ENCODE peak calls at places on chromosomes 4 and X, in four cellular contexts. One of them, this sample, is unnamed.

GRCh38 chrX:148771440-148771839 is 271.0 kb downstream of the AFF2 start:
- DNase-seq in tibial nerve: no peak
- DNase-seq in SK-N-SH: no peak
- DNase-seq in suprapubic skin: no peak
- DNase-seq in this sample: no peak

GRCh38 chrX:140157611-140158010 is 192.3 kb upstream of the CXorf66 start:
- DNase-seq in tibial nerve: no peak
- DNase-seq in SK-N-SH: no peak
- DNase-seq in suprapubic skin: no peak
- DNase-seq in this sample: no peak

GRCh38 chr4:15781427-15782095 is 3.4 kb downstream of the CD38 start:
- DNase-seq in tibial nerve: no peak
- DNase-seq in SK-N-SH: no peak
- DNase-seq in suprapubic skin: no peak
- DNase-seq in this sample: no peak

GRCh38 chr4:165814256-165815010 is 58.6 kb upstream of the TLL1 start:
- DNase-seq in tibial nerve: no peak
- DNase-seq in SK-N-SH: no peak
- DNase-seq in suprapubic skin: no peak
- DNase-seq in this sample: no peak

GRCh38 chr4:118373614-118374255 is 20.9 kb upstream of the PRSS12 start:
- DNase-seq in tibial nerve: no peak
- DNase-seq in SK-N-SH: no peak
- DNase-seq in suprapubic skin: no peak
- DNase-seq in this sample: no peak

GRCh38 chr4:173231916-173232315 is 63.3 kb downstream of the GALNT7 start:
- DNase-seq in tibial nerve: no peak
- DNase-seq in SK-N-SH: no peak
- DNase-seq in suprapubic skin: no peak
- DNase-seq in this sample: no peak

GRCh38 chrX:135651647-135652295 is 61.7 kb upstream of the CT45A1 start:
- DNase-seq in tibial nerve: no peak
- DNase-seq in SK-N-SH: no peak
- DNase-seq in suprapubic skin: no peak
- DNase-seq in this sample: no peak

GRCh38 chr4:74278490-74278889 is 29.8 kb upstream of the EPGN start:
- DNase-seq in tibial nerve: no peak
- DNase-seq in SK-N-SH: no peak
- DNase-seq in suprapubic skin: no peak
- DNase-seq in this sample: no peak

GRCh38 chr4:105348719-105349118 is 125.1 kb downstream of the PPA2 start:
- DNase-seq in tibial nerve: no peak
- DNase-seq in SK-N-SH: no peak
- DNase-seq in suprapubic skin: no peak
- DNase-seq in this sample: no peak

GRCh38 chrX:154349359-154349935 is 25.0 kb downstream of the FLNA start:
- DNase-seq in tibial nerve: no peak
- DNase-seq in SK-N-SH: no peak
- DNase-seq in suprapubic skin: no peak
- DNase-seq in this sample: peak; percentile 27

GRCh38 chrX:54494166-54494969 is 1.7 kb downstream of the FGD1 start:
- DNase-seq in tibial nerve: no peak
- DNase-seq in SK-N-SH: no peak
- DNase-seq in suprapubic skin: no peak
- DNase-seq in this sample: no peak

GRCh38 chr4:158821228-158822009 is 52.6 kb downstream of the FNIP2 start:
- DNase-seq in tibial nerve: no peak
- DNase-seq in SK-N-SH: no peak
- DNase-seq in suprapubic skin: no peak
- DNase-seq in this sample: no peak

GRCh38 chr4:30717208-30718020 is 2.8 kb upstream of the PCDH7 start:
- DNase-seq in tibial nerve: no peak
- DNase-seq in SK-N-SH: peak; percentile 42
- DNase-seq in suprapubic skin: no peak
- DNase-seq in this sample: peak; percentile 16

GRCh38 chr4:106277140-106277680 is 38.8 kb downstream of the TBCK start:
- DNase-seq in tibial nerve: no peak
- DNase-seq in SK-N-SH: no peak
- DNase-seq in suprapubic skin: no peak
- DNase-seq in this sample: no peak

GRCh38 chrX:53332204-53332603 is 50.8 kb upstream of the IQSEC2 start:
- DNase-seq in tibial nerve: no peak
- DNase-seq in SK-N-SH: no peak
- DNase-seq in suprapubic skin: no peak
- DNase-seq in this sample: no peak

GRCh38 chrX:154357205-154357604 is 17.2 kb downstream of the FLNA start:
- DNase-seq in tibial nerve: no peak
- DNase-seq in SK-N-SH: no peak
- DNase-seq in suprapubic skin: no peak
- DNase-seq in this sample: no peak

GRCh38 chrX:129981752-129982299 is 609 bp upstream of the BCORL1 start:
- DNase-seq in tibial nerve: no peak
- DNase-seq in SK-N-SH: peak; percentile 50
- DNase-seq in suprapubic skin: no peak
- DNase-seq in this sample: no peak

GRCh38 chr4:94457692-94458106 is 6.0 kb downstream of the PDLIM5 start:
- DNase-seq in tibial nerve: no peak
- DNase-seq in SK-N-SH: peak; percentile 12
- DNase-seq in suprapubic skin: no peak
- DNase-seq in this sample: no peak

GRCh38 chr4:10640535-10641159 is 43.9 kb downstream of the CLNK start:
- DNase-seq in tibial nerve: peak; percentile 9
- DNase-seq in SK-N-SH: no peak
- DNase-seq in suprapubic skin: no peak
- DNase-seq in this sample: no peak

GRCh38 chr4:7414046-7414445 is 20.7 kb downstream of the PSAPL1 start:
- DNase-seq in tibial nerve: no peak
- DNase-seq in SK-N-SH: peak; percentile 5
- DNase-seq in suprapubic skin: peak; percentile 71
- DNase-seq in this sample: no peak

GRCh38 chrX:101552714-101553113 is 2.4 kb downstream of the ARMCX1 start:
- DNase-seq in tibial nerve: no peak
- DNase-seq in SK-N-SH: no peak
- DNase-seq in suprapubic skin: no peak
- DNase-seq in this sample: no peak

GRCh38 chr4:173477016-173477415 is 53.0 kb downstream of the HAND2 start:
- DNase-seq in tibial nerve: no peak
- DNase-seq in SK-N-SH: no peak
- DNase-seq in suprapubic skin: no peak
- DNase-seq in this sample: no peak

GRCh38 chr4:166538491-166539005 is 665.5 kb downstream of the TLL1 start:
- DNase-seq in tibial nerve: no peak
- DNase-seq in SK-N-SH: no peak
- DNase-seq in suprapubic skin: no peak
- DNase-seq in this sample: no peak

GRCh38 chr4:166042510-166043055 is 169.5 kb downstream of the TLL1 start:
- DNase-seq in tibial nerve: no peak
- DNase-seq in SK-N-SH: no peak
- DNase-seq in suprapubic skin: no peak
- DNase-seq in this sample: no peak

GRCh38 chrX:131741103-131741581 is 197.3 kb downstream of the OR13H1 start:
- DNase-seq in tibial nerve: no peak
- DNase-seq in SK-N-SH: peak; percentile 48
- DNase-seq in suprapubic skin: no peak
- DNase-seq in this sample: peak; percentile 92

GRCh38 chrX:113400193-113400704 is 559.6 kb upstream of the AMOT start:
- DNase-seq in tibial nerve: no peak
- DNase-seq in SK-N-SH: no peak
- DNase-seq in suprapubic skin: no peak
- DNase-seq in this sample: no peak

GRCh38 chr4:17356926-17357325 is 155.0 kb downstream of the QDPR start:
- DNase-seq in tibial nerve: no peak
- DNase-seq in SK-N-SH: no peak
- DNase-seq in suprapubic skin: no peak
- DNase-seq in this sample: no peak

GRCh38 chr4:114277690-114278089 is 298.2 kb upstream of the ARSJ start:
- DNase-seq in tibial nerve: no peak
- DNase-seq in SK-N-SH: no peak
- DNase-seq in suprapubic skin: no peak
- DNase-seq in this sample: no peak

GRCh38 chrX:105745863-105746262 is 76.5 kb upstream of the NRK start:
- DNase-seq in tibial nerve: no peak
- DNase-seq in SK-N-SH: no peak
- DNase-seq in suprapubic skin: no peak
- DNase-seq in this sample: no peak

GRCh38 chrX:64151911-64152310 is 53.6 kb downstream of the AMER1 start:
- DNase-seq in tibial nerve: no peak
- DNase-seq in SK-N-SH: no peak
- DNase-seq in suprapubic skin: no peak
- DNase-seq in this sample: no peak

GRCh38 chrX:64152857-64153256 is 52.7 kb downstream of the AMER1 start:
- DNase-seq in tibial nerve: no peak
- DNase-seq in SK-N-SH: no peak
- DNase-seq in suprapubic skin: no peak
- DNase-seq in this sample: no peak

GRCh38 chrX:64150775-64151174 is 54.7 kb downstream of the AMER1 start:
- DNase-seq in tibial nerve: no peak
- DNase-seq in SK-N-SH: no peak
- DNase-seq in suprapubic skin: no peak
- DNase-seq in this sample: no peak
- H3K9me3 ChIP-seq in tibial nerve: no peaks in the 10 kb centered on the region
- H3K9me3 ChIP-seq in SK-N-SH: no peaks in the 10 kb centered on the region
- H3K9me3 ChIP-seq in suprapubic skin: no peaks in the 10 kb centered on the region
- H3K9me3 ChIP-seq in this sample: no peaks in the 10 kb centered on the region

DNA sequence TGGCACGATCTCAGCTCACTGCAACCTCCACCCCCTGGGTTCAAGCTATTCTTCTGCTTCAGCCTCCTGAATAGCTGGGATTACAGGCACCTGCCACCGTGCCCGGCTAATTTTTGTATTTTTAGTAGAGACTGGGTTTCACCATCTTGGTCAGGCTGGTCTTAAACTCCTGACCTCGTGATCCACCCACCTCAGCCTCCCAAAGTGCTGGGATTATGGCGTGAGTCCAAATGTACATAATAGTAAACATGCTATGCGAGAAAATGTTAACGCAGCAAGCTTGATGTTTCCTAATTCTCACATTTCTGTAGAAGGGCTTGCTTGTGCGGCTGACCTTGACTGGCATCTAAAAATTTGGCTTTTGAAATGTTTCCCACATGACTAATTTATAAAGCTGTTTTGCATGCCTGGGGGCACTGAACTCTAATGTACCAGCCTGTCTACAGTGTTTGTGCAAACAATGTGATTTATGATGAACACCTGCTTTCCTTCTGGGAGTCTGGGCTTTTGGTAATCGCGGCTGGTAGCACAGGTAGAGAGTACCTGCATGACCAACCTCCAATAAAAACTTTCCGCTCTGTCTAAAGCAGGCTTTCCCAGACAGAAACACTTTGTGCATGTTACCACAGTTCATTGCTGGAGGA is 216.8 kb downstream of the IL15 start:
- DNase-seq in tibial nerve: no peak
- DNase-seq in SK-N-SH: no peak
- DNase-seq in suprapubic skin: no peak
- DNase-seq in this sample: no peak
- TF ChIP-seq EP300 in tibial nerve: no peak
- TF ChIP-seq EP300 in SK-N-SH: no peak
- TF ChIP-seq EP300 in suprapubic skin: no peak
- TF ChIP-seq EP300 in this sample: no peak

DNA sequence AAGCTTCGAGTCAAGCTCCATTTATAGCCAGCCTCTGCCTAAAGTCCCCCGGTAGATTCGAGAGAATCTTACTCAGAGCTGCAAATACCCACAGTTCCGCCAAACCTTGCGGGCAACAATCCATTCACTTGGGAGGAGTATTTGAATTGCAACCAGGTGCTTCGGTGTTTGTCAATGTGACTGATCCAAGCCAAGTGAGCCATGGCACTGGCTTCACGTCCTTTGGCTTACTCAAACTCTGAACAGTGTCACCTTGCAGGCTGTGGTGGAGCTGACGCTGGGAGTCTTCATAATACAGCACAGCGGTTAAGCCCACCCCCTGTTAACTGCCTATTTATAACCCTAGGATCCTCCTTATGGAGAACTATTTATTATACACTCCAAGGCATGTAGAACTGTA is 11.2 kb downstream of the CD40LG start:
- DNase-seq in tibial nerve: no peak
- DNase-seq in SK-N-SH: no peak
- DNase-seq in suprapubic skin: no peak
- DNase-seq in this sample: no peak
- H3K9me3 ChIP-seq in tibial nerve: no peaks in the 10 kb centered on the region
- H3K9me3 ChIP-seq in SK-N-SH: no peaks in the 10 kb centered on the region
- H3K9me3 ChIP-seq in suprapubic skin: no peaks in the 10 kb centered on the region
- H3K9me3 ChIP-seq in this sample: no peaks in the 10 kb centered on the region

DNA sequence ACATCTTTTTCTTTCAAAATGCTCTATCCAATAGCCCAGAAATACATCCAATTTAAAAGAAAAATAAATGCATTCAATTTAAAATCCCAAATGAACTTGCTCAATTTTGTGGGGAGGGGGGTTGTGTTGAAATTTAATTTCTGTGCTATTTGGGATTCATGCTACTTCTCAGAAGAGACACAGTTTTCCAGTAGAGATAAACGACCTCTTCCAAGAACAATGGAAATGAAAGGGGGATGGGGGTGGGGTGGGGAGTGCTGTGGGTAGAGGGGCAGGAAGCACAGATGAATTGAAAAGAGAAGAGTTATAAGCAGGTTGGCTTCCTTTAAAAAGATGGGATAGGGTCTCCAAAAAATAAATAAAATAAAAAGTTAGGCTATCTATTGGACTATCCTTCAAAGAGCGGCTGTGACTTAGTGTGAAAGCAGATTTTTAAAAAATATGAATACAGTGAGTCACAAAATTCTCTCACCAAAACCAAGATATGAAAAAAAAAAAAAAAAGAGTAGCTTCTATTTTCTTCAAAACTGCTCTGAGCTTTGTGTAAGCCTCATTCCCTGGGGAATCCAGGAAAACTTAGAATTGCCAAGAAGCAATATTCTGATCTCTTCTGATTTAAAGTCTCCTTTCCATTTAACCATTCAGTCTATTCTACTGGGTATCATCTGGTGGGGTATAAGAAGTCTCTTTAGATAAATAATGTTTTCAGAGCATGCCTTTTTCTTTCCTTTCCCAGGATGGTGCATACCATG is 324.3 kb downstream of the PTTG2 start:
- DNase-seq in tibial nerve: no peak
- DNase-seq in SK-N-SH: no peak
- DNase-seq in suprapubic skin: no peak
- DNase-seq in this sample: no peak
- TF ChIP-seq EP300 in tibial nerve: no peak
- TF ChIP-seq EP300 in SK-N-SH: no peak
- TF ChIP-seq EP300 in suprapubic skin: no peak
- TF ChIP-seq EP300 in this sample: no peak

GRCh38 chr4:49221209-49221608 is 235.1 kb downstream of the CWH43 start:
- DNase-seq in tibial nerve: no peak
- DNase-seq in SK-N-SH: no peak
- DNase-seq in suprapubic skin: no peak
- DNase-seq in this sample: no peak
- H3K9me3 ChIP-seq in tibial nerve: no peaks in the 10 kb centered on the region
- H3K9me3 ChIP-seq in SK-N-SH: no peaks in the 10 kb centered on the region
- H3K9me3 ChIP-seq in suprapubic skin: no peaks in the 10 kb centered on the region
- H3K9me3 ChIP-seq in this sample: no peaks in the 10 kb centered on the region

This sample was measured in ovary.